ENCODE peak calls at places on chromosomes 13 and 19, in eight cellular contexts. N is keratinocyte, E is PC-9, T is PC-3, C is gastrocnemius medialis, W is endodermal cell, V is IMR-90, R is neuronal stem cell. B is an unnamed sample.

GRCh38 chr13:75650991-75651390 is 14.9 kb downstream of the LMO7 start:
- DNase-seq in N (no peak), E (no peak), T (no peak), C (no peak), W (no peak), V (no peak), R (no peak), B (no peak)

GRCh38 chr19:48279747-48280146 is 9.9 kb downstream of the ZNF114 start:
- DNase-seq in N (no peak), E (no peak), T (no peak), C (no peak), W (no peak), V (no peak), R (no peak), B (no peak)

GRCh38 chr19:15869109-15869555 is 28.7 kb downstream of the CYP4F2 start:
- DNase-seq in N (peak; percentile 13), E (peak; percentile 81), T (peak; percentile 69), C (no peak), W (peak; percentile 50), V (no peak), R (peak; percentile 4), B (peak; percentile 91)

GRCh38 chr13:112113851-112114250 is 46.9 kb downstream of the SOX1 start:
- DNase-seq in N (no peak), E (no peak), T (no peak), C (no peak), W (peak; percentile 28), V (no peak), R (no peak), B (no peak)

GRCh38 chr19:16262618-16263017 is 62.0 kb upstream of the KLF2 start:
- DNase-seq in N (no peak), E (no peak), T (no peak), C (no peak), W (peak; percentile 61), V (no peak), R (no peak), B (no peak)

GRCh38 chr19:57776764-57777296 is 7.4 kb downstream of the ZNF586 start:
- DNase-seq in N (no peak), E (no peak), T (no peak), C (no peak), W (no peak), V (no peak), R (no peak), B (no peak)

GRCh38 chr13:24042710-24043440 is 117.6 kb upstream of the SPATA13 start:
- DNase-seq in N (no peak), E (no peak), T (no peak), C (no peak), W (no peak), V (peak; percentile 63), R (no peak), B (no peak)

GRCh38 chr13:43935878-43936277 is 56.2 kb downstream of the LACC1 start:
- DNase-seq in N (no peak), E (no peak), T (no peak), C (no peak), W (no peak), V (no peak), R (no peak), B (no peak)

GRCh38 chr19:49425922-49426592 is 869 bp downstream of the GFY start:
- DNase-seq in N (no peak), E (no peak), T (peak; percentile 37), C (no peak), W (peak; percentile 96), V (no peak), R (no peak), B (no peak)

GRCh38 chr19:38386300-38386967 is 1.4 kb downstream of the GGN start:
- DNase-seq in N (no peak), E (no peak), T (no peak), C (no peak), W (peak; percentile 74), V (no peak), R (no peak), B (no peak)

GRCh38 chr19:39282021-39282420 is 13.8 kb downstream of the IFNL2 start:
- DNase-seq in N (no peak), E (no peak), T (no peak), C (no peak), W (no peak), V (no peak), R (no peak), B (no peak)

GRCh38 chr13:22880756-22881701 is 299.8 kb upstream of the SGCG start:
- DNase-seq in N (no peak), E (no peak), T (no peak), C (no peak), W (peak; percentile 59), V (no peak), R (no peak), B (no peak)

DNA sequence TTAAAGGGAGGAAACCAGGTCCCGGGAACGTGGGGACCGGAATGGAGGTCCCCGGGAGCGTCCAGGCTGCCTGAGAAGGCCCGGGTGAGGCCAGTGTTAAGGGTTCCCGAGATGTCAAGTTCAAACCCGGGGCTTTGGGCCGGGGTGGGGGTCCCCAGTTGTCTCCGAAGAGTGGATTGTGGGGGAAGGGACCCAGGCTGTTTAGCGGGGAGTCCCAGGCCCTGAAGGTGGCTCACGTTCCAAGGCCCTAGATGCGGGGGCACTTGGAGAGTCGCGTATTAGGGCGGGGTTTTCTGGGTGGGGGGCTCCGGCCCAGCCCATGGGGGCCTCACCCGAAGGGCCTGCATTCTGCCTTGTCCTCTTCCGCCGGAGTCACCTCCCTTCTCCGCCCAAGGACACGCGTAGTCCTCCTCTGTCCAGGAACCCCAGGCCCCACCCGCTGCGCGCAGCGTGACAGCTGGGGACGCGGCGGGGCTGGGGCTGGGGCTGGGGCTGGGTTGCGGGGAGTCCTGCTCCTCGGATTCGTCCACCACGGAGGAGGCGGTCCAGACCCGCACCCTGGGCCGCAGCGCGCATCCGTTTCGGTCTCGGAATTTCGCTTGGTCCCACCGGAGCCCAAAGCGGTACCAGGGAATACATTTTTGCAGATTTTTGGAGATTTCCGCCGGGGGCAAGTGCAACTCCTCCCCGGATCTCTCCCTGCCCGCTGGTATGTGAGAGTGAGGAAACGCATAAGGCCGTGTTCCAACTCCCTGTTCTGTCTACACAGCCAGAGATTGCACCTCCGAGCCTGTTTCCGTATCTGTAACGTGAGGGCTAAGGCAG is at the start of gene COX7A1:
- DNase-seq in N (no peak), E (no peak), T (no peak), C (peak; percentile 79), W (peak; percentile 54), V (no peak), R (no peak), B (no peak)
- H3K27ac ChIP-seq in N (no peak within 1 kb of the TSS), E (no peak within 1 kb of the TSS), T (no peak within 1 kb of the TSS), C (peak within 1 kb of the TSS; percentile 97), W (no peak within 1 kb of the TSS), V (no peak within 1 kb of the TSS), R (no peak within 1 kb of the TSS), B (no peak within 1 kb of the TSS)

DNA sequence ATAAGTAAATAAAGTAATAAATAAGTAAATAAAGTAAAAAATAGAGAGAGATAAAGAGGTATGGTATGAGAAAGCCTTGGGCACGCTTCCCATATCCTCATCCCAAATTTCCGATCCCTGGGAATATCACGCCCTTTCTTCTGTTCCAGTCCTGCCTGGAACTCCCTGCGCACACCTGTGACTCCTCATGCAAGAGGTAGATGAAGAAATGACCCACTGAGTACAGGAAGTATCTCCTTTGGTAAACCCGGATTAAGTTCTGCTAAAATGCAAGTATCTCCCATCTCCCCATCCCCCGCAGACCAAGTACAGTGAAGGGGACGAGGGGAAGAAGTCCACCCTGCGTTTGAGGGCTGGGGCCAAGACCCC is 399 bp upstream of the ZNF136 start:
- DNase-seq in N (no peak), E (no peak), T (no peak), C (no peak), W (no peak), V (no peak), R (no peak), B (no peak)
- H3K27ac ChIP-seq in N (no peak overlapping the region), E (no peak overlapping the region), T (no peak overlapping the region), C (peak overlapping the region; percentile 85), W (no peak overlapping the region), V (no peak overlapping the region), R (no peak overlapping the region), B (peak overlapping the region; percentile 93)

DNA sequence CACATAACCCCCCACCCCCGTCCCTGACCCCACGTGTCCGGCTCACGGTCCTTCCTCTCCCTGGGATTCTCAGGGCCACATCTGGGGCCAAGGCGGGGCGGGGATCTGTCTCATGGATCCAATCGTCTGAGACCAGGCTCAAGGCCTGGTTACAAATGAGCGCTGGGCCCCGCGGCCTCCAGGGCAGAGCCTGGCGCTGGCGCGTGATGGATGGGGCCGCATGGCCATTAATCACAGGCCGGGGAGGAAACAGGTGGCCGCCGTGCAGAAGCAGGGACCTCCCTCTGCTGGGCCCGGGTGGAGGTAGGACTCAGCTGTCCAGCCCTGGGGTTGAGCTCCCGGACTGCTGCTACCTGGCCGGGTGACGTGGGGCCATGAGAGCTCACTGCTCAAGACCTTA is 5.8 kb upstream of the TLE5 start:
- DNase-seq in N (no peak), E (no peak), T (no peak), C (peak; percentile 45), W (no peak), V (no peak), R (no peak), B (no peak)
- H3K27ac ChIP-seq in N (no peak overlapping the region), E (no peak overlapping the region), T (no peak overlapping the region), C (peak overlapping the region; percentile 69), W (no peak overlapping the region), V (no peak overlapping the region), R (no peak overlapping the region), B (no peak overlapping the region)

GRCh38 chr19:13008926-13009787 is 13.9 kb downstream of the NFIX start:
- DNase-seq in N (no peak), E (no peak), T (peak; percentile 43), C (no peak), W (peak; percentile 59), V (no peak), R (no peak), B (no peak)

GRCh38 chr19:13012390-13012689 is 17.1 kb downstream of the NFIX start:
- DNase-seq in N (no peak), E (no peak), T (no peak), C (no peak), W (no peak), V (no peak), R (no peak), B (no peak)

GRCh38 chr19:13011653-13012389 is 16.5 kb downstream of the NFIX start:
- DNase-seq in N (no peak), E (no peak), T (no peak), C (no peak), W (peak; percentile 74), V (no peak), R (no peak), B (no peak)

GRCh38 chr19:13010992-13011652 is 15.8 kb downstream of the NFIX start:
- DNase-seq in N (no peak), E (no peak), T (no peak), C (no peak), W (no peak), V (no peak), R (no peak), B (no peak)

GRCh38 chr19:13010038-13010991 is 15.0 kb downstream of the NFIX start:
- DNase-seq in N (no peak), E (no peak), T (no peak), C (no peak), W (peak; percentile 63), V (no peak), R (no peak), B (no peak)
- H3K27ac ChIP-seq in N (peak overlapping the region; percentile 33), E (no peak overlapping the region), T (no peak overlapping the region), C (peak overlapping the region; percentile 97), W (no peak overlapping the region), V (no peak overlapping the region), R (no peak overlapping the region), B (no peak overlapping the region)

GRCh38 chr19:4360081-4360569 is 16.8 kb downstream of the MPND start:
- DNase-seq in N (no peak), E (no peak), T (no peak), C (no peak), W (no peak), V (no peak), R (no peak), B (no peak)
- H3K27ac ChIP-seq in N (no peak overlapping the region), E (no peak overlapping the region), T (no peak overlapping the region), C (no peak overlapping the region), W (peak overlapping the region; percentile 72), V (peak overlapping the region; percentile 58), R (no peak overlapping the region), B (no peak overlapping the region)

GRCh38 chr19:7928334-7928706 is 2.4 kb upstream of the CTXN1 start:
- DNase-seq in N (no peak), E (no peak), T (no peak), C (no peak), W (no peak), V (no peak), R (no peak), B (no peak)
- H3K27ac ChIP-seq in N (peak overlapping the region; percentile 92), E (peak overlapping the region; percentile 92), T (peak overlapping the region; percentile 86), C (peak overlapping the region; percentile 71), W (no peak overlapping the region), V (peak overlapping the region; percentile 95), R (no peak overlapping the region), B (peak overlapping the region; percentile 80)

B was measured in epithelial cell of prostate.